ENCODE peak calls at places on chromosomes 3 and 15, in nine cellular contexts. D is gastrocnemius medialis; N is RWPE2; I is upper lobe of left lung; Z is heart left ventricle; V is left lung; O is psoas muscle; A is upper lobe of right lung; Q is CD8-positive, alpha-beta T cell. B is an unnamed sample. For H3K4me1 and H3K36me3, the result is how much of the 10 kb centered on the place peaks cover.

GRCh38 chr3:55269636-55270035 is 217.5 kb downstream of the WNT5A start:
- ATAC-seq in Q (no peak), N (no peak), V (no peak), Z (no peak), D (no peak), A (no peak), O (no peak), I (no peak), B (no peak)

GRCh38 chr3:195249057-195249770 is 21.7 kb downstream of the XXYLT1 start:
- ATAC-seq in V (no peak), Z (no peak), A (no peak), I (no peak), O (no peak), Q (no peak), N (no peak), D (no peak), B (no peak)

GRCh38 chr15:25439456-25439836 is 622 bp upstream of the UBE3A start:
- ATAC-seq in Q (no peak), A (no peak), O (peak), N (peak), Z (peak), I (peak), V (peak), D (peak), B (no peak)

GRCh38 chr3:81087607-81088006 is 673.8 kb downstream of the GBE1 start:
- ATAC-seq in Z (no peak), D (no peak), A (no peak), Q (no peak), N (no peak), I (no peak), O (no peak), V (no peak), B (no peak)

GRCh38 chr3:147960791-147961190 is 551.6 kb downstream of the ZIC1 start:
- ATAC-seq in Q (no peak), O (no peak), I (no peak), D (no peak), Z (no peak), A (no peak), N (no peak), V (no peak), B (no peak)

GRCh38 chr3:45670995-45671394 is 18.2 kb upstream of the SACM1L start:
- ATAC-seq in Z (peak), A (peak), V (peak), Q (no peak), O (no peak), D (no peak), I (no peak), N (no peak), B (peak)

GRCh38 chr15:54206586-54207321 is 228.5 kb downstream of the UNC13C start:
- ATAC-seq in O (no peak), D (no peak), Q (no peak), A (no peak), Z (no peak), V (no peak), I (no peak), N (no peak), B (no peak)

GRCh38 chr3:146269271-146269670 is 18.4 kb upstream of the PLSCR4 start:
- ATAC-seq in A (no peak), Q (no peak), Z (no peak), V (no peak), I (no peak), N (no peak), D (no peak), O (no peak), B (no peak)

GRCh38 chr3:12999147-13000140 is 73.8 kb downstream of the IQSEC1 start:
- ATAC-seq in I (peak), Q (no peak), N (no peak), D (peak), A (peak), O (peak), V (peak), Z (peak), B (peak)

GRCh38 chr3:67075295-67075694 is 77.2 kb downstream of the KBTBD8 start:
- ATAC-seq in O (no peak), Q (no peak), D (no peak), A (no peak), I (no peak), V (no peak), N (no peak), Z (no peak), B (no peak)

GRCh38 chr15:39624806-39625205 is 43.9 kb downstream of the THBS1 start:
- ATAC-seq in I (peak), O (peak), N (peak), D (peak), A (peak), Z (peak), Q (peak), V (peak), B (peak)

GRCh38 chr3:36060950-36061349 is 319.4 kb upstream of the STAC start:
- ATAC-seq in V (no peak), Q (no peak), D (no peak), Z (no peak), N (no peak), A (no peak), O (no peak), I (no peak), B (no peak)

GRCh38 chr3:169454823-169455222 is 208.7 kb downstream of the MECOM start:
- ATAC-seq in N (peak), Q (no peak), A (no peak), D (no peak), I (no peak), Z (peak), V (peak), O (no peak), B (peak)

GRCh38 chr3:86929046-86929445 is 61.9 kb downstream of the VGLL3 start:
- ATAC-seq in D (no peak), Q (no peak), Z (no peak), N (no peak), V (no peak), I (no peak), A (no peak), O (no peak), B (no peak)

GRCh38 chr3:29936054-29936453 is 655.2 kb downstream of the RBMS3 start:
- ATAC-seq in Q (no peak), O (no peak), A (no peak), I (no peak), N (no peak), Z (no peak), D (no peak), V (no peak), B (no peak)

GRCh38 chr3:38404286-38404685 is 49.4 kb upstream of the ACVR2B start:
- ATAC-seq in O (peak), N (no peak), Q (no peak), V (peak), D (peak), A (peak), Z (peak), I (peak), B (peak)

GRCh38 chr15:40190591-40190990 is 29.7 kb downstream of the BUB1B start:
- ATAC-seq in I (no peak), A (no peak), V (no peak), D (no peak), Z (no peak), O (no peak), N (peak), Q (no peak), B (no peak)

GRCh38 chr15:44536962-44537727 is at the start of gene EIF3J:
- ATAC-seq in Q (peak), N (peak), D (peak), A (peak), Z (peak), V (peak), I (peak), O (peak), B (peak)
- H3K4me1 ChIP-seq in Q (under half), N (under half), D (under half), A (under half), Z (under half), V (half or more), I (under half), O (under half), B (half or more)

GRCh38 chr15:50628421-50628820 is 58.2 kb downstream of the TRPM7 start:
- ATAC-seq in O (no peak), D (no peak), N (no peak), V (no peak), A (no peak), Q (no peak), I (no peak), Z (no peak), B (no peak)

GRCh38 chr15:50624616-50625168 is 61.9 kb downstream of the TRPM7 start:
- ATAC-seq in I (no peak), Z (no peak), A (no peak), D (no peak), Q (no peak), N (no peak), O (no peak), V (no peak), B (no peak)

DNA sequence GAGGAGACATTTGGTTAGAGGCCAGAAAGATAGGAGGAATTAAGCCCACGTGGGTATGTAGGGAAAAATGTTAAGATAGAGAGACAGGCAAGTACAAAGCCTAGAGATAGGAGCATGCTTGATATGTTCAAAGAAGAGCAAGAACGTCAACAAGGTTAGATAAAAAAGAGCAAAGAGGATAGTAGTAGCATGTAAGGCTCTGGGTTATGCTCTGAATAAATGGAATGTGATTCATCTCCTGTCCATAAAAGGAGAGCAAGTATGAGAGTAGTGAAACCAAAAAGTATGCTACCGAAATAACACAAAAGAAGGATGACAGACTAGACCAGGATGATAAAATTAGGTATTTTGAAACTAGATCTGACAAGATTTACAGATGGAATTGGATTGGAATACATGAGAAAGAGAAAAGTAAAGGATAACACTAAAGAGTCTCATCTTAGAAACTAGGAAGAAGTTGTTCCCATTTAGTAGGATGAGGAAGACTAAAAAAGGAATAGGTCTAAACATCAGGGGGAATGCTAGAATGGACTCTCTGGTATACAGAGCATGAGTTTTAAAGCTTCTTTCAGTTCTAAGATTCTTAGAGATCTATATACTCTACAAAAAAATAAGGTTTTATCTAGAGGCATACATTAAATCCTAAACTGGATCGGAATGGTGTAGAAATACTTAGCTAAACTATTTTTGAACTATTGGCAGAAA is 59.1 kb downstream of the TRPM7 start:
- ATAC-seq in A (no peak), O (no peak), Z (no peak), D (no peak), N (peak), V (no peak), I (no peak), Q (no peak), B (no peak)
- H3K36me3 ChIP-seq in A (half or more), O (under half), Z (under half), D (under half), N (half or more), V (half or more), I (half or more), Q (under half), B (under half)

GRCh38 chr15:85591622-85592021 is 203.1 kb downstream of the KLHL25 start:
- ATAC-seq in Z (no peak), A (no peak), D (no peak), I (no peak), V (no peak), O (no peak), Q (no peak), N (no peak), B (no peak)
- H3K4me1 ChIP-seq in Z (under half), A (half or more), D (half or more), I (half or more), V (half or more), O (half or more), Q (under half), N (under half), B (under half)

DNA sequence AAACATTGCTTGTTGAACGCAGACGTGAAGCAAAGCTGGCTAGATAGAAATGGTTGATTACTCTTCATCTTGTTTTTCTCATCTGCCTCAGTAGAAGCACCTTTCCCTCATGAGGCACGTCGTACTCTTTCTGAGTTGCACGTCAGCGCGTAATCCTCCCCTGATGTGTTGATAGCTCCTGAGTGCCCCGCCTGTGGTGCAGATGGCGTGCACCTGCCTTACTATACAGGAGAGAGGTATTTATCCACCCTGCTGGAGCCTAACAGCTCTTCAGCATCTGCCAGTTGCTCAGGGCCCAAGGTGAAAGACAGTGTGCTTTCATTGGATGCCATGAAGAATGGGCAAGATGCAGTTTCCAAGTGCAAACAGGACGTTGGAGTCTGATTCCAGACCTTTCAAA is 18.0 kb downstream of the MAP6D1 start:
- ATAC-seq in I (no peak), O (no peak), N (no peak), Z (no peak), D (no peak), V (no peak), Q (no peak), A (no peak), B (no peak)
- H3K36me3 ChIP-seq in I (half or more), O (under half), N (half or more), Z (under half), D (under half), V (half or more), Q (under half), A (half or more), B (half or more)

GRCh38 chr15:100930306-100930848 is 11.2 kb downstream of the LRRK1 start:
- ATAC-seq in O (no peak), D (no peak), Q (no peak), V (no peak), A (no peak), N (no peak), Z (no peak), I (no peak), B (no peak)

GRCh38 chr15:100929641-100930042 is 10.5 kb downstream of the LRRK1 start:
- ATAC-seq in V (no peak), D (no peak), Q (no peak), I (no peak), Z (no peak), N (peak), O (no peak), A (no peak), B (no peak)

GRCh38 chr15:100932676-100933348 is 13.7 kb downstream of the LRRK1 start:
- ATAC-seq in O (no peak), A (no peak), V (no peak), N (no peak), I (no peak), Z (no peak), Q (no peak), D (no peak), B (no peak)

GRCh38 chr15:100928632-100929280 is 9.6 kb downstream of the LRRK1 start:
- ATAC-seq in Z (no peak), A (no peak), D (no peak), N (peak), V (peak), Q (no peak), I (no peak), O (no peak), B (no peak)

GRCh38 chr15:100931143-100931890 is 12.2 kb downstream of the LRRK1 start:
- ATAC-seq in I (no peak), D (no peak), N (no peak), A (no peak), O (no peak), V (no peak), Z (no peak), Q (no peak), B (no peak)
- H3K4me1 ChIP-seq in I (under half), D (under half), N (under half), A (under half), O (under half), V (under half), Z (under half), Q (under half), B (under half)

GRCh38 chr3:47692158-47692557 is 89.5 kb downstream of the SMARCC1 start:
- ATAC-seq in V (no peak), Z (no peak), A (no peak), Q (no peak), N (no peak), O (no peak), D (no peak), I (no peak), B (no peak)

GRCh38 chr3:47685037-47685436 is 96.7 kb downstream of the SMARCC1 start:
- ATAC-seq in N (peak), Q (no peak), Z (no peak), D (no peak), I (no peak), V (no peak), O (no peak), A (no peak), B (no peak)

DNA sequence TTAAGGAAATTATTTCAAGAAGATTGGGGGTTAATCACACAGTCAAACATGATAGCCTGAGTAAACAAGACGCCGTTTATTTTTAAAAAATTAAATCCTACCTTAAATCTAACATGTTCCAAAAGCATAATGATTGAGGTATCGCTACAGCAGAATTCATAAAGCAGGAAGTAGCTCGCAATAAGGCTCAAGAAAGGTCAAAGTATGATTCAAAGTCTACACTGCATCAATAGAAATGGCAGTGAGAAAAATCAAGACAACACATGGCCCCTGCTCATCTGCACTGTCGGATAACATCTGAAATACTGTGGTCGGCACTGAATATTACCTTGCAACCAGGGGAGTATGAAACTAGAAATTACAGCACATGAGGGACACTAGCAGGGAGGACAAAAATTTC is 93.2 kb downstream of the SMARCC1 start:
- ATAC-seq in V (no peak), Q (no peak), A (no peak), N (no peak), I (no peak), O (no peak), Z (no peak), D (no peak), B (no peak)
- H3K36me3 ChIP-seq in V (half or more), Q (half or more), A (half or more), N (half or more), I (half or more), O (under half), Z (under half), D (under half), B (half or more)

DNA sequence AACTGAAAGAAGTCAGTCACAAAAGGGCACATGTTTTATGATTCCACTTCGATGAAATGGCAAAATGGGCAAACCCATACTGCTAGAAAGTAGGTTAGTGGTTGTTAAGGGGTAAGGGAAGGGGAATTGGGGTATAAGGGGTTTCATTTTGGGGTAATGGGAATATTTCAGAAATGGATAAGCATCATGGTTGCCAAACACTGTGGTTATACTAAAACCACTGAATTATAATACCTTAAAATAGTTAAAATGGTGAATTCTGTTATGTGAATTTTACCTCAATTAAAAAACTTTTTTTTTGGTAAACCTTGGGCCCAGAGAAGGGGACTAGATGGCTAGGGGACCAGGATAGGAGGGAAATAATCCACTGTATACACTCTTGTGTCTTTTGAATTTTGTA is 52.3 kb upstream of the BHLHE40 start:
- ATAC-seq in O (no peak), A (no peak), Q (no peak), N (no peak), Z (no peak), V (no peak), I (no peak), D (no peak), B (no peak)
- H3K4me1 ChIP-seq in O (under half), A (under half), Q (under half), N (under half), Z (under half), V (under half), I (under half), D (under half), B (under half)

B was measured in gastroesophageal sphincter.